ENCODE peak calls at places on chromosomes 12 and 14, in nine cellular contexts. V, Q, U, F, T, G, H, O and L are unnamed samples.

GRCh38 chr12:21026302-21026701 is 104.7 kb upstream of the SLCO1B1 start:
- DNase-seq in V (no peak), Q (no peak), U (no peak), F (no peak), T (no peak), G (no peak), H (no peak), O (no peak), L (no peak)

GRCh38 chr14:74571901-74572828 is 39.9 kb downstream of the LTBP2 start:
- DNase-seq in V (peak; percentile 21), Q (no peak), U (no peak), F (peak; percentile 75), T (peak; percentile 72), G (peak; percentile 78), H (no peak), O (no peak), L (no peak)

GRCh38 chr12:109512608-109513007 is 35.2 kb downstream of the UBE3B start:
- DNase-seq in V (no peak), Q (no peak), U (no peak), F (no peak), T (no peak), G (no peak), H (no peak), O (no peak), L (no peak)

GRCh38 chr12:32875990-32876389 is 20.6 kb downstream of the PKP2 start:
- DNase-seq in V (no peak), Q (no peak), U (no peak), F (no peak), T (no peak), G (no peak), H (no peak), O (no peak), L (no peak)

GRCh38 chr12:19654630-19655384 is 215.5 kb downstream of the AEBP2 start:
- DNase-seq in V (no peak), Q (no peak), U (no peak), F (no peak), T (no peak), G (no peak), H (no peak), O (no peak), L (no peak)

GRCh38 chr12:98418357-98419075 is 96.9 kb upstream of the TMPO start:
- DNase-seq in V (peak; percentile 89), Q (peak; percentile 86), U (peak; percentile 92), F (no peak), T (peak; percentile 98), G (no peak), H (peak; percentile 87), O (peak; percentile 89), L (peak; percentile 93)

GRCh38 chr14:45658917-45659299 is 405.9 kb upstream of the MIS18BP1 start:
- DNase-seq in V (no peak), Q (no peak), U (no peak), F (no peak), T (no peak), G (no peak), H (no peak), O (no peak), L (no peak)

GRCh38 chr12:25615119-25615518 is 62.0 kb upstream of the LMNTD1 start:
- DNase-seq in V (no peak), Q (no peak), U (no peak), F (peak; percentile 10), T (no peak), G (no peak), H (no peak), O (no peak), L (no peak)

GRCh38 chr14:99511421-99512109 is 30.4 kb downstream of the CCNK start:
- DNase-seq in V (no peak), Q (no peak), U (no peak), F (no peak), T (peak; percentile 17), G (no peak), H (no peak), O (peak; percentile 78), L (no peak)

GRCh38 chr12:113604666-113605065 is 133.0 kb upstream of the LHX5 start:
- DNase-seq in V (no peak), Q (no peak), U (no peak), F (no peak), T (no peak), G (no peak), H (no peak), O (no peak), L (no peak)

GRCh38 chr14:101808020-101808641 is 46.6 kb downstream of the PPP2R5C start:
- DNase-seq in V (no peak), Q (no peak), U (no peak), F (no peak), T (no peak), G (no peak), H (no peak), O (no peak), L (no peak)

GRCh38 chr12:13435535-13435934 is 239.0 kb downstream of the EMP1 start:
- DNase-seq in V (no peak), Q (no peak), U (no peak), F (no peak), T (no peak), G (no peak), H (no peak), O (no peak), L (no peak)

GRCh38 chr14:77849711-77850110 is 49.8 kb downstream of the ADCK1 start:
- DNase-seq in V (no peak), Q (no peak), U (no peak), F (no peak), T (no peak), G (peak; percentile 29), H (no peak), O (no peak), L (no peak)

GRCh38 chr12:109709401-109710278 is 4.0 kb upstream of the FAM222A start:
- DNase-seq in V (no peak), Q (no peak), U (no peak), F (no peak), T (peak; percentile 72), G (no peak), H (peak; percentile 43), O (no peak), L (no peak)

GRCh38 chr12:115335048-115335447 is 651.1 kb upstream of the TBX3 start:
- DNase-seq in V (no peak), Q (no peak), U (no peak), F (no peak), T (no peak), G (no peak), H (no peak), O (no peak), L (no peak)

GRCh38 chr12:99253068-99253467 is 394.5 kb upstream of the GARIN6 start:
- DNase-seq in V (no peak), Q (no peak), U (no peak), F (no peak), T (no peak), G (no peak), H (no peak), O (no peak), L (no peak)

GRCh38 chr12:103712191-103712590 is 125.1 kb downstream of the STAB2 start:
- DNase-seq in V (no peak), Q (no peak), U (no peak), F (no peak), T (no peak), G (no peak), H (no peak), O (no peak), L (no peak)
- H3K27me3 ChIP-seq in V (no peaks in the 10 kb centered on the region), Q (no peaks in the 10 kb centered on the region), U (no peaks in the 10 kb centered on the region), F (peaks cover 18% of the 10 kb centered on the region), T (no peaks in the 10 kb centered on the region), G (no peaks in the 10 kb centered on the region), H (no peaks in the 10 kb centered on the region), O (no peaks in the 10 kb centered on the region), L (no peaks in the 10 kb centered on the region)

DNA sequence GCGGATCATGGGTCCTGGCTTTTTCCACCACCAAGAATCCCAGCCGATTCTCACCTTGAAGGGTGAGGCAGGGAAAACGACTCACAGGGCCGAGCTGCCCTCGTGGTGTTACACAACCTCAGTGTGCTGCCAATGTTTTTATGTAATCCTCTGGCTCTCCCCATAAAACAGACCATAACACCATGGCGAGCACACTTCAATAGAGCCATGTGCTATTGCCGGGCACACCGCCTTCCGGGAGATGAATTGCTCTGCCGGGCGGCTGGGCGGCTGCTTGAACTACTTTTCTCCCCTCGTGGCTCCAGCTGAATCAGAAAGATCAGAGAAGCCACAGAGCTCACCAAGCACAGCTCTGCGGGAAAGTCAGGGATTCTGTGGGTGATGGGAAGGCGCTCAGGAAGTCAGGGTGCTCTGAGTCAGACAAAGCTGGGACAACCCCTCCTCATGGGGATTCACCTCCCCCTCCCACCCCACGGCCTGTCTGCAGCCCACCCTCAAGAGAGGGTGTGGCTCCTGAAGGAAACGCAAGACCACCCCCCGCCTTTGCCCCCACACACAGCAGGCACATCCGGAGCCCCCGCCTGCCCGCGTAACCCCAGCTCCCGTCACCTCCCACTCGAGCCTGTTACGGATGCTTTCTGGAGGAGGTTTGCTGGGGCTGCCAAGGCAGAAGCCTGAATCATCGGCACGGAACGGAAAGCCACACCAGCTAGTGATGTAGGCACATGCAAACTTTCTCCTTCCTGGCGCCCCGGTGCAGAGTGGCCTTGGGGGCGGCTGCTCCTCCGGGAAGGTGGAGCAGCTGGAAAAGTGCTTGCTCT is 1.8 kb downstream of the GALNT9 start:
- DNase-seq in V (peak; percentile 61), Q (peak; percentile 87), U (no peak), F (no peak), T (peak; percentile 26), G (no peak), H (peak; percentile 60), O (peak; percentile 95), L (no peak)
- TF ChIP-seq POLR2AphosphoS5 in V (peak; percentile 67), Q (peak; percentile 99), U (peak; percentile 76), F (no peak), T (no peak), G (no peak), H (no peak), O (peak; percentile 94), L (no peak)

DNA sequence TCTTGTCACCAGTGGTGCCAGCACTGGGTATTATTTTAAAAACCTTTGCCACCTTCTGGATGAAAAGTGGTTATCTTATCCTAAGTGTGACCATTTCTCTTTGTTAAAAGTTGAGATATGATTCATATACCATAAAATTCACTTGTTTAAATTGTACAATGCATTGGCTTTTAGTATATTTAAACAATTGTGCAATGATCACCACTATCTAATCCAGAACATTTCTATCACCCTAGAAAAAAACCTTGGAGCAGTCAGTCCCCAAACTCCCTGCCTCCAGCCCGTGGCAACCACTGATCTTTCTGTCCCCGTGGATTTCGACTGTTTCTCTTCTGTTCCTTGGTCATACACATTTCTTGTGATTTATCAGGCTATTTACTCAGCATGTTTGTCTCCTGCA is 28.3 kb downstream of the SH2B3 start:
- DNase-seq in V (no peak), Q (no peak), U (no peak), F (no peak), T (no peak), G (no peak), H (no peak), O (no peak), L (no peak)
- H3K4me3 ChIP-seq in V (no peak overlapping the region), Q (no peak overlapping the region), U (no peak overlapping the region), F (peak overlapping the region; percentile 2), T (peak overlapping the region; percentile 43), G (no peak overlapping the region), H (no peak overlapping the region), O (no peak overlapping the region), L (peak overlapping the region; percentile 17)

DNA sequence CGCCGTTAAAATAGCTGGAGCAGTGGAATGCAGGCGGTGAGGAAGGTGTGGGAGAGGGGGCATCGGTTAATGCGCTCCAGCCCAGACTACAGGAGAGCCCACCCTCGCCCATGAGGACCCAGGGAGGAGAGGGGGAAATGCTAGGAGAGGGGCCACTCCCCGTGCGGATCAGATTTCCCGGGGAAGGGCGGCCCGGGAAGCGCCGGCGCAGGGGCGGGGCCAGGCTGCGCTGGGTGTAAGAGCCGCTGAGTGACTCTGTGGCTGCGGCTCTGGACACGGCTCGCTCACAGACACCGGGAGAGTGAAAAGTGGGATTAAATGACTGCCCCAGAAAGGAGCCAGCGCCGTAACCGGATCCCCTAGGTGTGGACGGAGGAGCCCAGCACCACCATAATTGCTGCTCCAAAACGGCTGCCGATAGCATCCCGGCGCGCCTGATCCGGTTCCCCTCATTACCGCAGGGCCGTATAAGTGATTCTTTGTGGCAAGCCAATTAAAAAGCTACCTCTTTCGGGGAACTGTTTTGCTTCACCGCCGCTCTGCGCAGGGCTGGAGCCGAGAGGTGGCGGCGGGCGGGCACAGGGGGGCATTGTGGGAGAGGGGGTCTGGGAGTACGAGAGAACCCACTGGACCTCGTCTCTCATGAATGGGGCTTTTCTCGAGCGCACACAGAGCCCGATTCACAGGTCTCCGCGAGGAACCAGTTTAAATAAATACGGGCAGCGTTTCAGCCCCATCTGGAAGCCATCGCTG is 2.7 kb downstream of the COL2A1 start:
- DNase-seq in V (peak; percentile 54), Q (no peak), U (peak; percentile 46), F (no peak), T (no peak), G (peak; percentile 4), H (peak; percentile 90), O (no peak), L (no peak)
- H3K27me3 ChIP-seq in V (peaks cover 97% of the 10 kb centered on the region), Q (peaks cover 14% of the 10 kb centered on the region), U (peaks cover 61% of the 10 kb centered on the region), F (peaks cover 40% of the 10 kb centered on the region), T (peaks cover 7% of the 10 kb centered on the region), G (peaks cover 8% of the 10 kb centered on the region), H (no peaks in the 10 kb centered on the region), O (peaks cover 90% of the 10 kb centered on the region), L (peaks cover 82% of the 10 kb centered on the region)